ENCODE peak calls at places on chromosome 10, in five cellular contexts. One of them, this sample, is unnamed.
A peak's percentile ranks its signal among the peaks of the same experiment; 100 is the strongest.

GRCh38 chr10:89480047-89480446 is 55.3 kb downstream of the SLC16A12 start:
- DNase-seq in nephron progenitor cell: no peak
- DNase-seq in lower leg skin: no peak
- DNase-seq in transverse colon: no peak
- DNase-seq in tibial nerve: no peak
- DNase-seq in this sample: no peak

GRCh38 chr10:14543048-14543903 is 212.6 kb upstream of the FRMD4A start:
- DNase-seq in tibial nerve: no peak
- DNase-seq in transverse colon: no peak
- DNase-seq in lower leg skin: no peak
- DNase-seq in nephron progenitor cell: no peak
- DNase-seq in this sample: no peak

GRCh38 chr10:72425133-72425532 is 70.4 kb upstream of the DNAJB12 start:
- DNase-seq in tibial nerve: no peak
- DNase-seq in lower leg skin: no peak
- DNase-seq in nephron progenitor cell: no peak
- DNase-seq in transverse colon: no peak
- DNase-seq in this sample: no peak

GRCh38 chr10:2121944-2122343 is 384.6 kb upstream of the ADARB2 start:
- DNase-seq in nephron progenitor cell: no peak
- DNase-seq in transverse colon: no peak
- DNase-seq in tibial nerve: no peak
- DNase-seq in lower leg skin: no peak
- DNase-seq in this sample: no peak

GRCh38 chr10:117972168-117972822 is 74.4 kb downstream of the RAB11FIP2 start:
- DNase-seq in transverse colon: no peak
- DNase-seq in nephron progenitor cell: no peak
- DNase-seq in lower leg skin: no peak
- DNase-seq in tibial nerve: no peak
- DNase-seq in this sample: no peak

GRCh38 chr10:131141645-131142445 is 169.7 kb downstream of the TCERG1L start:
- DNase-seq in lower leg skin: no peak
- DNase-seq in tibial nerve: no peak
- DNase-seq in transverse colon: no peak
- DNase-seq in nephron progenitor cell: no peak
- DNase-seq in this sample: no peak

GRCh38 chr10:50501899-50502556 is 121.7 kb downstream of the SGMS1 start:
- DNase-seq in nephron progenitor cell: no peak
- DNase-seq in tibial nerve: no peak
- DNase-seq in transverse colon: no peak
- DNase-seq in lower leg skin: no peak
- DNase-seq in this sample: no peak

GRCh38 chr10:126331101-126331500 is 57.2 kb downstream of the ADAM12 start:
- DNase-seq in lower leg skin: no peak
- DNase-seq in nephron progenitor cell: no peak
- DNase-seq in tibial nerve: no peak
- DNase-seq in transverse colon: no peak
- DNase-seq in this sample: no peak

GRCh38 chr10:30037620-30038336 is 21.6 kb downstream of the JCAD start:
- DNase-seq in lower leg skin: no peak
- DNase-seq in tibial nerve: no peak
- DNase-seq in transverse colon: no peak
- DNase-seq in nephron progenitor cell: no peak
- DNase-seq in this sample: no peak

GRCh38 chr10:15809450-15809849 is 50.9 kb downstream of the MINDY3 start:
- DNase-seq in lower leg skin: no peak
- DNase-seq in nephron progenitor cell: no peak
- DNase-seq in transverse colon: no peak
- DNase-seq in tibial nerve: no peak
- DNase-seq in this sample: no peak

GRCh38 chr10:106981461-106981850 is 183.1 kb downstream of the SORCS1 start:
- DNase-seq in tibial nerve: no peak
- DNase-seq in transverse colon: no peak
- DNase-seq in nephron progenitor cell: no peak
- DNase-seq in lower leg skin: no peak
- DNase-seq in this sample: no peak

GRCh38 chr10:107442035-107442505 is 277.6 kb upstream of the SORCS1 start:
- DNase-seq in transverse colon: no peak
- DNase-seq in lower leg skin: no peak
- DNase-seq in tibial nerve: no peak
- DNase-seq in nephron progenitor cell: no peak
- DNase-seq in this sample: no peak

GRCh38 chr10:287814-288213 is 152.6 kb downstream of the ZMYND11 start:
- DNase-seq in lower leg skin: no peak
- DNase-seq in nephron progenitor cell: no peak
- DNase-seq in tibial nerve: no peak
- DNase-seq in transverse colon: no peak
- DNase-seq in this sample: no peak
- TF ChIP-seq CTCF in lower leg skin: no peak
- TF ChIP-seq CTCF in nephron progenitor cell: peak; percentile 16
- TF ChIP-seq CTCF in tibial nerve: no peak
- TF ChIP-seq CTCF in transverse colon: no peak
- TF ChIP-seq CTCF in this sample: peak; percentile 32

DNA sequence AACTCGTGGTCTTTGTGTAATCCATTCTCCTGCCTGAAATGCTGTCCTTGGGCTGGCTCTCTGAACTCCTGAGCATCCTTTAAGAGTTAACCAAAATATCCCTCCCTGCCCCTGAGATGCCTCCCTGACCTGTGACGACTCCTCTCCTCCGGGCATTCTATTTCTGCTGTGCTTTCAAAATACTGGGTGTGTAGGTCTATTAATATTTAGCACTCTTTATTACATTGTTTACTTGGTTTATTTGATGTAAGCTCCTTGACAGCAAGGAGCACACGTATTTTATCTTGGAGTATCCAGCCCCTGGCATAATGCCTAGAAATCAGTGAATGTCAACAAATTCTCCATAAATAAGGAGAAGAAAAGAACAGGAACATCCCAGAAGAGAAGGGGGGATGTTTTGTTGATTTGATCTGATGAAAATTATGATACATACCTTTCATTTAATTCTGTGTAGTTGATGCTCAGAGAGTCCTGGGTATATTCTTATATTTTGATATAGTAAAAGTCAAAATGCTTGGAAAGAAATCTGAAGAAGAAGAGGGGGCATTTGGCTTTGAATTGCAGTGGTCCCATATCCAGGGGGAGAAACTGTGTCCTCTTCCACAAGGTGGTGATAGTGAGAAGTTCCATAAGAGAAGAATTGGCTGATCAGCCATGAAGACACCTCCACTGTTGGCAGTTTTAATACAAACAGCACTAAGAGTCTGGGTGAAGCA is 107.7 kb upstream of the MPP7 start:
- DNase-seq in transverse colon: no peak
- DNase-seq in nephron progenitor cell: no peak
- DNase-seq in lower leg skin: no peak
- DNase-seq in tibial nerve: no peak
- DNase-seq in this sample: no peak
- TF ChIP-seq CTCF in transverse colon: no peak
- TF ChIP-seq CTCF in nephron progenitor cell: no peak
- TF ChIP-seq CTCF in lower leg skin: no peak
- TF ChIP-seq CTCF in tibial nerve: no peak
- TF ChIP-seq CTCF in this sample: no peak

GRCh38 chr10:74977913-74978847 is 133.3 kb upstream of the SAMD8 start:
- DNase-seq in lower leg skin: no peak
- DNase-seq in tibial nerve: no peak
- DNase-seq in transverse colon: no peak
- DNase-seq in nephron progenitor cell: no peak
- DNase-seq in this sample: no peak

GRCh38 chr10:74975758-74976157 is 135.7 kb upstream of the SAMD8 start:
- DNase-seq in lower leg skin: no peak
- DNase-seq in transverse colon: no peak
- DNase-seq in tibial nerve: no peak
- DNase-seq in nephron progenitor cell: no peak
- DNase-seq in this sample: no peak

GRCh38 chr10:74977072-74977471 is 134.4 kb upstream of the SAMD8 start:
- DNase-seq in transverse colon: no peak
- DNase-seq in tibial nerve: no peak
- DNase-seq in nephron progenitor cell: no peak
- DNase-seq in lower leg skin: no peak
- DNase-seq in this sample: no peak

GRCh38 chr10:74973993-74974392 is 137.5 kb upstream of the SAMD8 start:
- DNase-seq in nephron progenitor cell: no peak
- DNase-seq in transverse colon: no peak
- DNase-seq in lower leg skin: no peak
- DNase-seq in tibial nerve: no peak
- DNase-seq in this sample: no peak

GRCh38 chr10:74976565-74976964 is 134.9 kb upstream of the SAMD8 start:
- DNase-seq in tibial nerve: no peak
- DNase-seq in nephron progenitor cell: peak; percentile 15
- DNase-seq in lower leg skin: no peak
- DNase-seq in transverse colon: no peak
- DNase-seq in this sample: no peak
- TF ChIP-seq CTCF in tibial nerve: no peak
- TF ChIP-seq CTCF in nephron progenitor cell: no peak
- TF ChIP-seq CTCF in lower leg skin: no peak
- TF ChIP-seq CTCF in transverse colon: no peak
- TF ChIP-seq CTCF in this sample: no peak

DNA sequence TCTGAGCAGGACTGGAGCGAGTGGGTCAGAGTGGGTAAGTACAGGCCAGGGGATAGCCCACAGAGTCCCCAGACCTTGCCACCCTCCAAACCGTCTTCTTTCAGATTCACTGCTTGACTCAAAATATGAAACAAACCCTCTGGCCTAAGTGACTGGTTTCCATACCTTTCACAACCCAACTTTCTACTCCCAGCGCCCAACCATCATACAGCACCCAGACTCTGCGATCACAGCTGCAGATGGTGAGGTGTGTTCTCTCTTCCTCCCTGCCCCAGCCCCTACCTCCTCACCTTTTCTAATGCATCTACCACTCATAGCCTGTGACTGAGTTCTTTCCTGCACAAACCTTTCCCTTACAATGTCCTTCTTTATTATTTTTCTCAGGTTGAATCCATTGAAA is 92.0 kb upstream of the CELF2 start:
- DNase-seq in nephron progenitor cell: no peak
- DNase-seq in lower leg skin: no peak
- DNase-seq in tibial nerve: no peak
- DNase-seq in transverse colon: no peak
- DNase-seq in this sample: no peak
- TF ChIP-seq CTCF in nephron progenitor cell: no peak
- TF ChIP-seq CTCF in lower leg skin: no peak
- TF ChIP-seq CTCF in tibial nerve: no peak
- TF ChIP-seq CTCF in transverse colon: no peak
- TF ChIP-seq CTCF in this sample: no peak

DNA sequence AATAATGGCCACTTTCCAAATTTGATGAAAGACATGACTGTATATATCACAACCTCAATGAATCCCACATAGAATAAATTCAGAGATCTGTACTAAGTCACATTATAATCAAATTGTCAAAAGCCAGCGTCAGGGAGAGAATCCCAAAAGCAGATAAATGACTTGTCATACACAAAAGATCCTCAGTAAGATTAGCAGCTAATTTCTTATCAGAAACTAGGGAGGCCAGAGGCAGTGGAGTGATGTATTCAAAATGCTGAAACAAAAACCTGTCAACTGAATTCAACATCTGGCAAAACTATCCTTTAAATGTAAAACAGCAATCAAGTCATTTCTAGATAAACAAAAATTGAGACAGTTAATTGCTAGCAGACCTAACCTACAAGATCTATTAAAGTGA is 11.6 kb upstream of the ARHGAP22 start:
- DNase-seq in nephron progenitor cell: no peak
- DNase-seq in lower leg skin: no peak
- DNase-seq in transverse colon: no peak
- DNase-seq in tibial nerve: no peak
- DNase-seq in this sample: no peak
- TF ChIP-seq CTCF in nephron progenitor cell: no peak
- TF ChIP-seq CTCF in lower leg skin: no peak
- TF ChIP-seq CTCF in transverse colon: no peak
- TF ChIP-seq CTCF in tibial nerve: no peak
- TF ChIP-seq CTCF in this sample: no peak

GRCh38 chr10:51876528-51876927 is 177.1 kb upstream of the CSTF2T start:
- DNase-seq in lower leg skin: no peak
- DNase-seq in tibial nerve: no peak
- DNase-seq in nephron progenitor cell: no peak
- DNase-seq in transverse colon: no peak
- DNase-seq in this sample: no peak
- TF ChIP-seq CTCF in lower leg skin: no peak
- TF ChIP-seq CTCF in tibial nerve: no peak
- TF ChIP-seq CTCF in nephron progenitor cell: no peak
- TF ChIP-seq CTCF in transverse colon: no peak
- TF ChIP-seq CTCF in this sample: no peak

GRCh38 chr10:66844176-66844947 is 81.5 kb upstream of the LRRTM3 start:
- DNase-seq in lower leg skin: no peak
- DNase-seq in nephron progenitor cell: no peak
- DNase-seq in transverse colon: no peak
- DNase-seq in tibial nerve: no peak
- DNase-seq in this sample: no peak
- TF ChIP-seq CTCF in lower leg skin: no peak
- TF ChIP-seq CTCF in nephron progenitor cell: no peak
- TF ChIP-seq CTCF in transverse colon: no peak
- TF ChIP-seq CTCF in tibial nerve: no peak
- TF ChIP-seq CTCF in this sample: no peak

DNA sequence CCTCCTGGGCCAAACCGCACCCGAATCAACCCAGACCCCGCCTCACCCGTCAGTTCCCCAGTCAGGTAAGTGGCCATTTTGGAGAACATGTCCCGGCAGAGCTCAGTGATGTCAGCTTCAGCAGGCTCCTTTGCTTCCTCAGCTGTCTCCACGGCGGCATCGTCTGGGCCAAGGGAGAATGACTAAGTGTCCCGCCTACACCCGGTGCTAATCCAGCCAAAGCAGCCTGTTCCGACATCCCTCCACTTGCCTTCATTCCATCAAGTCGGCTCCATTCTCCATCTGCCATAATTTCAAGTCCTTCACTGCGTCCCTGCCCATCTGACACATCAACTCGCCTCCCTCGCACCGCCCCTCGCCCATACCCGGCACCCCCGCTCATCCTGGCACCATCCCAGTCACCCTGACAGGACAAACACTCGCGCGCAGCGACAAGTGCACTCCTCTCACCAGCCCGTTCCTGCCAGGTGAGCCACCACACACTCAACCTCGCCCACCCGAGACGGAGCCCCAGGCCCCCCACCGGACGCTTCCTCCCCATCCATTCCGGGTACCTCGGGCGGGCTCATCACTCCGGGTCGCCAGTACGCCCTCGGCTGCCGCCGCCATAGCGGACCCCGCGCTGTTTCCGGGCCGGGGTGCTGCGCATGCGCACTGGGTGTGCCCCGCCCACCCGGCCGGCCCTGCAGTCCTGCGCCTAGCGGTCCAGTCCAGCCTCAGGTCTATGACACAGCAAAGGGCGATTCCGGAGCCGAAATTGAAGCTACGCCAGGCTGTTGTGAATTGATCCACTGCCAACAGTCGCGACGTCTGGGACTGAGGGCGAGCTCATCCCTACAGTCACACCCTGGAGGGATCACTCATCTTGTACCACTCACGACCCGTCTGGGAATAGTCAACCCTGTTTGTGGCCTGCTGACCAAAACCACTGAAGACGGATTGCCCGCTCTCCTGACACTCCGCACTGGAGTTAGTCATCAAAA is at the start of gene BLOC1S2:
- DNase-seq in tibial nerve: peak; percentile 59
- DNase-seq in transverse colon: peak; percentile 87
- DNase-seq in lower leg skin: peak; percentile 96
- DNase-seq in nephron progenitor cell: peak; percentile 91
- DNase-seq in this sample: peak; percentile 89
- TF ChIP-seq CTCF in tibial nerve: no peak
- TF ChIP-seq CTCF in transverse colon: peak; percentile 34
- TF ChIP-seq CTCF in lower leg skin: no peak
- TF ChIP-seq CTCF in nephron progenitor cell: no peak
- TF ChIP-seq CTCF in this sample: no peak

GRCh38 chr10:80855348-80855971 is 317.8 kb downstream of the SH2D4B start:
- DNase-seq in transverse colon: no peak
- DNase-seq in tibial nerve: no peak
- DNase-seq in nephron progenitor cell: peak; percentile 61
- DNase-seq in lower leg skin: no peak
- DNase-seq in this sample: peak; percentile 44
- TF ChIP-seq CTCF in transverse colon: no peak
- TF ChIP-seq CTCF in tibial nerve: no peak
- TF ChIP-seq CTCF in nephron progenitor cell: peak; percentile 58
- TF ChIP-seq CTCF in lower leg skin: no peak
- TF ChIP-seq CTCF in this sample: peak; percentile 38

This sample was measured in Calu3.